ENCODE peak calls at places on chromosome 22, in eight cellular contexts. One of them, this sample, is unnamed.
A peak's percentile ranks its signal among the peaks of the same experiment; 100 is the strongest.

GRCh38 chr22:25922141-25922540 is 180.2 kb downstream of the MYO18B start:
- DNase-seq in foreskin keratinocyte: no peak
- DNase-seq in PC-9: no peak
- DNase-seq in tibial artery: no peak
- DNase-seq in tibial nerve: no peak
- DNase-seq in right lobe of liver: no peak
- DNase-seq in AG04450: no peak
- DNase-seq in kidney: no peak
- DNase-seq in this sample: no peak

GRCh38 chr22:37326726-37327125 is 44.4 kb downstream of the CYTH4 start:
- DNase-seq in foreskin keratinocyte: no peak
- DNase-seq in tibial artery: no peak
- DNase-seq in right lobe of liver: peak; percentile 87
- DNase-seq in kidney: no peak
- DNase-seq in tibial nerve: no peak
- DNase-seq in PC-9: peak; percentile 83
- DNase-seq in AG04450: no peak
- DNase-seq in this sample: no peak

GRCh38 chr22:41074061-41074460 is 18.3 kb upstream of the EP300 start:
- DNase-seq in kidney: no peak
- DNase-seq in foreskin keratinocyte: no peak
- DNase-seq in tibial artery: no peak
- DNase-seq in AG04450: no peak
- DNase-seq in tibial nerve: no peak
- DNase-seq in PC-9: no peak
- DNase-seq in right lobe of liver: no peak
- DNase-seq in this sample: no peak

GRCh38 chr22:41499624-41500280 is 30.8 kb downstream of the ACO2 start:
- DNase-seq in tibial nerve: no peak
- DNase-seq in AG04450: no peak
- DNase-seq in foreskin keratinocyte: no peak
- DNase-seq in tibial artery: no peak
- DNase-seq in PC-9: no peak
- DNase-seq in right lobe of liver: no peak
- DNase-seq in kidney: no peak
- DNase-seq in this sample: no peak

GRCh38 chr22:39176067-39176621 is 23.7 kb upstream of the CBX7 start:
- DNase-seq in PC-9: peak; percentile 89
- DNase-seq in tibial nerve: peak; percentile 44
- DNase-seq in right lobe of liver: peak; percentile 72
- DNase-seq in AG04450: no peak
- DNase-seq in tibial artery: peak; percentile 53
- DNase-seq in foreskin keratinocyte: no peak
- DNase-seq in kidney: peak; percentile 94
- DNase-seq in this sample: no peak

GRCh38 chr22:37633693-37634504 is 5.6 kb upstream of the SH3BP1 start:
- DNase-seq in tibial nerve: peak; percentile 74
- DNase-seq in AG04450: peak; percentile 84
- DNase-seq in kidney: peak; percentile 97
- DNase-seq in foreskin keratinocyte: no peak
- DNase-seq in PC-9: peak; percentile 50
- DNase-seq in tibial artery: peak; percentile 84
- DNase-seq in right lobe of liver: peak; percentile 87
- DNase-seq in this sample: no peak

GRCh38 chr22:37777122-37777687 is 30.5 kb upstream of the GCAT start:
- DNase-seq in tibial nerve: peak; percentile 34
- DNase-seq in tibial artery: no peak
- DNase-seq in foreskin keratinocyte: peak; percentile 98
- DNase-seq in kidney: peak; percentile 93
- DNase-seq in right lobe of liver: peak; percentile 73
- DNase-seq in AG04450: peak; percentile 55
- DNase-seq in PC-9: peak; percentile 96
- DNase-seq in this sample: peak; percentile 98

GRCh38 chr22:42910221-42910942 is 53.3 kb upstream of the ARFGAP3 start:
- DNase-seq in PC-9: no peak
- DNase-seq in kidney: no peak
- DNase-seq in AG04450: no peak
- DNase-seq in tibial nerve: no peak
- DNase-seq in tibial artery: no peak
- DNase-seq in foreskin keratinocyte: no peak
- DNase-seq in right lobe of liver: no peak
- DNase-seq in this sample: no peak

GRCh38 chr22:27487600-27488450 is 313.7 kb downstream of the MN1 start:
- DNase-seq in tibial artery: no peak
- DNase-seq in tibial nerve: no peak
- DNase-seq in kidney: no peak
- DNase-seq in right lobe of liver: peak; percentile 55
- DNase-seq in PC-9: peak; percentile 20
- DNase-seq in foreskin keratinocyte: no peak
- DNase-seq in AG04450: no peak
- DNase-seq in this sample: no peak

GRCh38 chr22:44698531-44699421 is 3.2 kb upstream of the PRR5 start:
- DNase-seq in AG04450: peak; percentile 87
- DNase-seq in tibial artery: no peak
- DNase-seq in PC-9: no peak
- DNase-seq in kidney: no peak
- DNase-seq in right lobe of liver: no peak
- DNase-seq in foreskin keratinocyte: no peak
- DNase-seq in tibial nerve: peak; percentile 26
- DNase-seq in this sample: no peak

GRCh38 chr22:26912985-26913384 is 255.6 kb downstream of the MIAT start:
- DNase-seq in tibial artery: no peak
- DNase-seq in kidney: no peak
- DNase-seq in AG04450: no peak
- DNase-seq in tibial nerve: no peak
- DNase-seq in PC-9: no peak
- DNase-seq in foreskin keratinocyte: no peak
- DNase-seq in right lobe of liver: no peak
- DNase-seq in this sample: no peak

GRCh38 chr22:37048133-37048532 is 3.4 kb upstream of the KCTD17 start:
- DNase-seq in kidney: no peak
- DNase-seq in AG04450: no peak
- DNase-seq in tibial artery: no peak
- DNase-seq in right lobe of liver: no peak
- DNase-seq in tibial nerve: no peak
- DNase-seq in foreskin keratinocyte: no peak
- DNase-seq in PC-9: no peak
- DNase-seq in this sample: no peak

GRCh38 chr22:28710112-28710888 is 30.7 kb upstream of the TTC28 start:
- DNase-seq in AG04450: peak; percentile 82
- DNase-seq in tibial nerve: no peak
- DNase-seq in kidney: no peak
- DNase-seq in foreskin keratinocyte: peak; percentile 55
- DNase-seq in tibial artery: no peak
- DNase-seq in right lobe of liver: no peak
- DNase-seq in PC-9: peak; percentile 2
- DNase-seq in this sample: peak; percentile 20

GRCh38 chr22:50610581-50610980 is 10.0 kb downstream of the MAPK8IP2 start:
- DNase-seq in foreskin keratinocyte: no peak
- DNase-seq in tibial nerve: no peak
- DNase-seq in kidney: no peak
- DNase-seq in AG04450: no peak
- DNase-seq in PC-9: no peak
- DNase-seq in right lobe of liver: no peak
- DNase-seq in tibial artery: no peak
- DNase-seq in this sample: no peak

GRCh38 chr22:22408731-22409696 is 99.5 kb downstream of the ZNF280B start:
- DNase-seq in kidney: no peak
- DNase-seq in AG04450: no peak
- DNase-seq in tibial artery: no peak
- DNase-seq in PC-9: no peak
- DNase-seq in foreskin keratinocyte: no peak
- DNase-seq in tibial nerve: no peak
- DNase-seq in right lobe of liver: no peak
- DNase-seq in this sample: no peak

GRCh38 chr22:22745225-22746060 is 101.0 kb downstream of the GGTLC2 start:
- DNase-seq in tibial artery: no peak
- DNase-seq in right lobe of liver: peak; percentile 54
- DNase-seq in foreskin keratinocyte: no peak
- DNase-seq in tibial nerve: no peak
- DNase-seq in AG04450: no peak
- DNase-seq in kidney: no peak
- DNase-seq in PC-9: peak; percentile 3
- DNase-seq in this sample: no peak

GRCh38 chr22:36419177-36419911 is 31.6 kb upstream of the MYH9 start:
- DNase-seq in AG04450: peak; percentile 91
- DNase-seq in right lobe of liver: peak; percentile 51
- DNase-seq in PC-9: peak; percentile 44
- DNase-seq in kidney: peak; percentile 85
- DNase-seq in foreskin keratinocyte: no peak
- DNase-seq in tibial artery: no peak
- DNase-seq in tibial nerve: peak; percentile 38
- DNase-seq in this sample: no peak

GRCh38 chr22:17939579-17939978 is 84.8 kb downstream of the MICAL3 start:
- DNase-seq in AG04450: no peak
- DNase-seq in tibial nerve: no peak
- DNase-seq in right lobe of liver: no peak
- DNase-seq in kidney: no peak
- DNase-seq in foreskin keratinocyte: no peak
- DNase-seq in PC-9: no peak
- DNase-seq in tibial artery: no peak
- DNase-seq in this sample: no peak

GRCh38 chr22:49966716-49967332 is 6.3 kb downstream of the PIM3 start:
- DNase-seq in PC-9: no peak
- DNase-seq in foreskin keratinocyte: no peak
- DNase-seq in tibial nerve: peak; percentile 25
- DNase-seq in right lobe of liver: peak; percentile 87
- DNase-seq in kidney: peak; percentile 89
- DNase-seq in AG04450: no peak
- DNase-seq in tibial artery: peak; percentile 62
- DNase-seq in this sample: no peak

DNA sequence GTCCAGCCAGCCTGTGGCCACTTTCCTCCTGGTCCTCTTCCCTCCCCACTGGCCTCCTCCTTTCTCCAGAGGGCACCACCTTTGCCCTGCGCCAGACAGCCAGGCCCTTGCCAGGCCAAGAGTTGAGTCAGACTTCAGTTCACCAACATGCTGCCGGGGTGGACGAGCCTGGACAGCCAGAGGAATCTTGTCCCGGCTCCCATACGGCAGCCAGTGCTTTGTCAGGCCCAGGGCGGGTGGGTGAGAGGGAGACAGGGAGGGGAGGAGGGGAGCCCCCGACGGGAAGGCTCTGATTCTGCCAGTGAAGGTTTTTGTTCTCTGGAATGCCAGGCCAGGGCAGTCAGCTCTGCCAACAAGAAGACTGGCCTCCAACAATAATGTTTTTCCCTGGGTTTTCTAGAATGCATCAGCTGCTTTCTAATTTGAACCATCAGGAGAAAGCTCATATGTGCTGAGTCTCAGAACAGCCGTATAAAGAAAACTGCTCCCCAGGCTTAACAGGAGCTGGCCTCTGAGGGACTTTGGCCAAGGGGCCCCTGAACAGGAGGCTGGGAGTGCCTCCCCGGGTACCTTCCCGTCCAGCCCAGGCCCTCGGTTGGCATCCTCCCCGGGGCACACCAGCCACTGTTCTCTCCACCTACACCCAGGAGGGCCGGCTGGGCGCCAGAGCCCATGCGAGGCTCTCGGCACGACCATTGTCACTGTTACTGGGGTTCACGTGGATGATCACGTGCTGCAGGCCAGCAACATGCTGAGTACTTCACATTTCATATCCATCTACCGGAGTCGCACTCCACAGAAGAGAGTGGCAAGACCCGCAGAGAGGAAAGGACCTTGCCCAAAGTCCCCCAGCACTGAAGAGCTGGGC is 28.6 kb downstream of the LIF start:
- DNase-seq in kidney: no peak
- DNase-seq in tibial artery: no peak
- DNase-seq in tibial nerve: no peak
- DNase-seq in right lobe of liver: no peak
- DNase-seq in AG04450: no peak
- DNase-seq in PC-9: no peak
- DNase-seq in foreskin keratinocyte: no peak
- DNase-seq in this sample: no peak
- H3K27ac ChIP-seq in kidney: no peak overlapping the region
- H3K27ac ChIP-seq in tibial artery: peak overlapping the region; percentile 76
- H3K27ac ChIP-seq in tibial nerve: peak overlapping the region; percentile 52
- H3K27ac ChIP-seq in right lobe of liver: no peak overlapping the region
- H3K27ac ChIP-seq in AG04450: peak overlapping the region; percentile 39
- H3K27ac ChIP-seq in PC-9: no peak overlapping the region
- H3K27ac ChIP-seq in foreskin keratinocyte: no peak overlapping the region
- H3K27ac ChIP-seq in this sample: no peak overlapping the region

GRCh38 chr22:31288496-31289235 is 3.6 kb downstream of the PIK3IP1 start:
- DNase-seq in PC-9: no peak
- DNase-seq in tibial nerve: no peak
- DNase-seq in tibial artery: no peak
- DNase-seq in kidney: no peak
- DNase-seq in AG04450: no peak
- DNase-seq in foreskin keratinocyte: no peak
- DNase-seq in right lobe of liver: no peak
- DNase-seq in this sample: no peak
- H3K27ac ChIP-seq in PC-9: no peak overlapping the region
- H3K27ac ChIP-seq in tibial nerve: peak overlapping the region; percentile 97
- H3K27ac ChIP-seq in tibial artery: peak overlapping the region; percentile 95
- H3K27ac ChIP-seq in kidney: no peak overlapping the region
- H3K27ac ChIP-seq in AG04450: no peak overlapping the region
- H3K27ac ChIP-seq in foreskin keratinocyte: no peak overlapping the region
- H3K27ac ChIP-seq in right lobe of liver: peak overlapping the region; percentile 92
- H3K27ac ChIP-seq in this sample: no peak overlapping the region

GRCh38 chr22:19884954-19885751 is 30.5 kb upstream of the GNB1L start:
- DNase-seq in foreskin keratinocyte: no peak
- DNase-seq in AG04450: no peak
- DNase-seq in tibial artery: no peak
- DNase-seq in kidney: peak; percentile 54
- DNase-seq in tibial nerve: no peak
- DNase-seq in right lobe of liver: peak; percentile 17
- DNase-seq in PC-9: no peak
- DNase-seq in this sample: no peak

GRCh38 chr22:19888131-19888746 is 33.6 kb upstream of the GNB1L start:
- DNase-seq in AG04450: no peak
- DNase-seq in tibial artery: no peak
- DNase-seq in tibial nerve: no peak
- DNase-seq in PC-9: no peak
- DNase-seq in right lobe of liver: peak; percentile 24
- DNase-seq in foreskin keratinocyte: no peak
- DNase-seq in kidney: peak; percentile 65
- DNase-seq in this sample: no peak

GRCh38 chr22:19885841-19886592 is 31.3 kb upstream of the GNB1L start:
- DNase-seq in kidney: peak; percentile 69
- DNase-seq in right lobe of liver: peak; percentile 20
- DNase-seq in PC-9: no peak
- DNase-seq in foreskin keratinocyte: no peak
- DNase-seq in tibial artery: no peak
- DNase-seq in tibial nerve: no peak
- DNase-seq in AG04450: no peak
- DNase-seq in this sample: no peak

GRCh38 chr22:19886605-19887250 is 32.1 kb upstream of the GNB1L start:
- DNase-seq in tibial artery: no peak
- DNase-seq in tibial nerve: no peak
- DNase-seq in PC-9: no peak
- DNase-seq in kidney: peak; percentile 67
- DNase-seq in AG04450: no peak
- DNase-seq in right lobe of liver: peak; percentile 49
- DNase-seq in foreskin keratinocyte: peak; percentile 54
- DNase-seq in this sample: no peak

GRCh38 chr22:19887251-19887985 is 32.7 kb upstream of the GNB1L start:
- DNase-seq in AG04450: no peak
- DNase-seq in tibial nerve: no peak
- DNase-seq in right lobe of liver: peak; percentile 23
- DNase-seq in foreskin keratinocyte: no peak
- DNase-seq in kidney: peak; percentile 57
- DNase-seq in tibial artery: no peak
- DNase-seq in PC-9: no peak
- DNase-seq in this sample: no peak
- H3K27ac ChIP-seq in AG04450: no peak overlapping the region
- H3K27ac ChIP-seq in tibial nerve: no peak overlapping the region
- H3K27ac ChIP-seq in right lobe of liver: no peak overlapping the region
- H3K27ac ChIP-seq in foreskin keratinocyte: no peak overlapping the region
- H3K27ac ChIP-seq in kidney: no peak overlapping the region
- H3K27ac ChIP-seq in tibial artery: no peak overlapping the region
- H3K27ac ChIP-seq in PC-9: no peak overlapping the region
- H3K27ac ChIP-seq in this sample: no peak overlapping the region

GRCh38 chr22:46099740-46100139 is 50.6 kb upstream of the PPARA start:
- DNase-seq in tibial artery: no peak
- DNase-seq in right lobe of liver: no peak
- DNase-seq in foreskin keratinocyte: no peak
- DNase-seq in kidney: no peak
- DNase-seq in tibial nerve: no peak
- DNase-seq in PC-9: no peak
- DNase-seq in AG04450: no peak
- DNase-seq in this sample: no peak
- H3K27ac ChIP-seq in tibial artery: peak overlapping the region; percentile 45
- H3K27ac ChIP-seq in right lobe of liver: no peak overlapping the region
- H3K27ac ChIP-seq in foreskin keratinocyte: no peak overlapping the region
- H3K27ac ChIP-seq in kidney: no peak overlapping the region
- H3K27ac ChIP-seq in tibial nerve: peak overlapping the region; percentile 99
- H3K27ac ChIP-seq in PC-9: no peak overlapping the region
- H3K27ac ChIP-seq in AG04450: no peak overlapping the region
- H3K27ac ChIP-seq in this sample: peak overlapping the region; percentile 96

This sample was measured in epithelial cell of prostate.